ENCODE peak calls at places on chromosome 14, in five cellular contexts. T is stomach, V is H1, I is esophagus squamous epithelium, H is tibial nerve. N is an unnamed sample.

GRCh38 chr14:75514673-75515630 is 7.3 kb upstream of the BATF start:
- DNase-seq in T (no peak), V (no peak), I (no peak), H (no peak), N (no peak)

GRCh38 chr14:62614117-62614516 is 431.1 kb downstream of the KCNH5 start:
- DNase-seq in T (no peak), V (no peak), I (no peak), H (no peak), N (no peak)

GRCh38 chr14:71711619-71712018 is 220.6 kb upstream of the RGS6 start:
- DNase-seq in T (no peak), V (no peak), I (no peak), H (no peak), N (no peak)

GRCh38 chr14:39267592-39268112 is 33.9 kb downstream of the MIA2 start:
- DNase-seq in T (no peak), V (no peak), I (no peak), H (peak), N (no peak)

GRCh38 chr14:24274101-24274543 is 2.7 kb upstream of the RABGGTA start:
- DNase-seq in T (peak), V (no peak), I (no peak), H (no peak), N (no peak)

GRCh38 chr14:32430326-32430725 is 101.2 kb downstream of the AKAP6 start:
- DNase-seq in T (no peak), V (no peak), I (no peak), H (no peak), N (no peak)

GRCh38 chr14:95935228-95935822 is 58.7 kb downstream of the TUNAR start:
- DNase-seq in T (no peak), V (no peak), I (no peak), H (peak), N (no peak)

GRCh38 chr14:39946796-39947195 is 514.6 kb upstream of the FBXO33 start:
- DNase-seq in T (no peak), V (peak), I (no peak), H (no peak), N (no peak)

GRCh38 chr14:52352546-52352945 is 38.4 kb downstream of the PTGER2 start:
- DNase-seq in T (no peak), V (no peak), I (no peak), H (no peak), N (no peak)

GRCh38 chr14:64176330-64176729 is 117.8 kb downstream of the ESR2 start:
- DNase-seq in T (no peak), V (no peak), I (no peak), H (no peak), N (no peak)

DNA sequence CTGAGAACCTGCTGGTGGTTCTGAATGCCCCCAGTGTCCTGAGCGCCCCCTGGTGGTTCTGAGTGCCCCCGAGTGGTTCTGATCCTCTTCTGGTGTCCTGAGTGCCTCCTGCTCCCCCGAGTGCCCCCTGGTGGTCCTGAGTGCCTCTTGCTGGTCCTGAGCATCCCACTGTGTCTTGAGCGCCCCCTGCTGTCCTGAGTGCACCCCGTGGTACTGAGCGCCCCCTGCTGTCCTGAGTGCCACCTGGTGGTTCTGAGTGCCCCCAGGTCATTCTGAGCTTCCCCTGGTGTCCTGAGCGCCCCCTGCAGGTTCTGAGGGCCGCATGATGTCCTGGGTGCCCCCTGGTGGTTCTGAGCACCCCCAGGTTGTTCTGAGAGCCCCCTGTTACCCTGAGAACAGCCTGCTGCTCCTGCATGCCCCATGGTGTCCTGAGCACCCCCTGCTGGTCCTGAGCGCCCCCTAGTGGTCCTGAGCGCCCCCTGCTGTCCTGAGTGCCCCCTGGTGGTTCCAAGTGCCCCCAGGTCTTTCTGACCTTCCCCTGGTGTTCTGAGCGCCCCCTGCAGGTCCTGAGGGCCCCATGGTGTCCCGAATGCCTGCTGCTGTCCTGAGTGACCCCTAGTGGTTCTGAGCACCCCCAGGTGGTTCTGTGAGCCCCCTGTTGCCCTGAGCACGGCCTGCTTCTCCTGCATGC is 1165.4 kb downstream of the TMEM121 start:
- DNase-seq in T (peak), V (no peak), I (no peak), H (no peak), N (no peak)
- TF ChIP-seq CTCF in T (no peak), V (peak), I (no peak), H (peak), N (no peak)

GRCh38 chr14:69710378-69710777 is 56.6 kb upstream of the SRSF5 start:
- DNase-seq in T (no peak), V (no peak), I (no peak), H (no peak), N (no peak)

GRCh38 chr14:69711471-69712216 is 55.3 kb upstream of the SRSF5 start:
- DNase-seq in T (no peak), V (no peak), I (no peak), H (no peak), N (no peak)

GRCh38 chr14:69712637-69713088 is 54.3 kb upstream of the SRSF5 start:
- DNase-seq in T (peak), V (no peak), I (no peak), H (peak), N (no peak)

GRCh38 chr14:69712217-69712565 is 54.8 kb upstream of the SRSF5 start:
- DNase-seq in T (no peak), V (no peak), I (no peak), H (no peak), N (no peak)

GRCh38 chr14:69711065-69711464 is 55.9 kb upstream of the SRSF5 start:
- DNase-seq in T (no peak), V (no peak), I (no peak), H (no peak), N (no peak)
- H3K27ac ChIP-seq in T (peak), V (no peak), I (peak), H (peak), N (no peak)

GRCh38 chr14:68574906-68575305 is 218.0 kb downstream of the ZFP36L1 start:
- DNase-seq in T (no peak), V (no peak), I (no peak), H (no peak), N (no peak)

GRCh38 chr14:68576031-68576430 is 216.8 kb downstream of the ZFP36L1 start:
- DNase-seq in T (no peak), V (no peak), I (no peak), H (no peak), N (no peak)

GRCh38 chr14:68578597-68578996 is 214.3 kb downstream of the ZFP36L1 start:
- DNase-seq in T (no peak), V (no peak), I (no peak), H (no peak), N (no peak)

GRCh38 chr14:68574461-68574860 is 218.4 kb downstream of the ZFP36L1 start:
- DNase-seq in T (no peak), V (no peak), I (no peak), H (no peak), N (no peak)

DNA sequence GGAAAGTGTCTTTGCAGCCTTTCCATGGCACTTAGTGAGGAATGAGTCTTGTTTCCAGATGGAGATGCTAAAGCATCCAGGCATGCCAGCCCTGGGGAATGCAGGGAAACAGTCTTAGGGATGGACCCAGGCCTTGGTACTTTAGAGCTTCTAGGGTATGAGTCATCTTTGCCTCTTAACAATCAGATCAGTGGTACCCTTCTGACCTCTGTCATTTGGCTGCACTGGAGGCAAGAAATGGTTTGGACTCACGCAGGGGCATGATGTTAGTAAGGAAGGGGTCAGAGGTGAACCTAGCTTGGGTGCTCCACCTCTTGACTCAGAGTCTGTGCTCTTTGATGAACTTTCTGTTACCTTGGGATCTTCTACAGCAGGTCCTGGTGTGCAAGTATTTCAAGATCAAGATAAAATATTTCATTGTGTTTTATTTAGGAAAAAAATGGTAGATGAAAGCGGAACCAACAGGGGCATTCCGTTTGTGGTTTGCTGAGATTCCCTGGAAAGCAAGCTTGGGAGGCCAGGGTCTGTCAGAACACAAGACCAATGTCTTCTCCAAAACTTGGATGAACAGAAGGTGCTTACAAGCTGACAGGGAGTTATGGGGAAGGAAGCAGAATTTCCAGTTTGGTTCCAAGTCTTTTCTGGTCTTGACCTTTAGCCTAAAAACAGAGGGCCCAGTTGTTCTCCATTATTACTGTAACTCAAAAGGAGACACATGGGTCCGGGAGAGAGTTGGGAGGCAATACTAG is 216.2 kb downstream of the ZFP36L1 start:
- DNase-seq in T (no peak), V (no peak), I (no peak), H (no peak), N (no peak)
- TF ChIP-seq POLR2A in T (no peak), V (no peak), I (no peak), H (no peak), N (no peak)

DNA sequence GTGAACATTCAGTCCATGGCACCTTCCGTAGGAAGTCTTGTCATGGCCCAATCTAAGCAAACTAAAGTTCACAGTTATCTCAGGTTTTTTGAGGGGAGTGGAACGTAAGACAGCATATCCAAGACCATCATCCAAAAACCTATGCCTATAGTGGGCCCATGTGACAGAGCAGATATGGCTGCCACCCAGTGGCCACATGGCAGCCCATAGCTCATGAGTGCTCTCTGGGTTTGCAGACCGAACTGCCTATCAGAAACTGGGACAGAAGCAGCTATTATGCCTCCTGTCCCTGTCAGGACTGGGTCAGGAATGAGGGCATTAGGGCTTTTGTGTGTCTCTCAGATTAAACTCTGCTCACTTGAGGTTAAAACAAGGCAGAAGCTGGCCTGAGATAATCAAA is 503.7 kb downstream of the NRXN3 start:
- DNase-seq in T (no peak), V (no peak), I (no peak), H (no peak), N (no peak)
- TF ChIP-seq CTCF in T (no peak), V (no peak), I (no peak), H (no peak), N (no peak)

GRCh38 chr14:104793703-104793959 is 1.9 kb downstream of the AKT1 start:
- DNase-seq in T (no peak), V (no peak), I (no peak), H (no peak), N (no peak)

GRCh38 chr14:104795468-104795780 is at the start of gene AKT1:
- DNase-seq in T (no peak), V (no peak), I (no peak), H (no peak), N (no peak)

GRCh38 chr14:104794641-104795467 is 694 bp downstream of the AKT1 start:
- DNase-seq in T (peak), V (no peak), I (no peak), H (no peak), N (no peak)

GRCh38 chr14:104792945-104793702 is 2.4 kb downstream of the AKT1 start:
- DNase-seq in T (no peak), V (no peak), I (no peak), H (no peak), N (no peak)

DNA sequence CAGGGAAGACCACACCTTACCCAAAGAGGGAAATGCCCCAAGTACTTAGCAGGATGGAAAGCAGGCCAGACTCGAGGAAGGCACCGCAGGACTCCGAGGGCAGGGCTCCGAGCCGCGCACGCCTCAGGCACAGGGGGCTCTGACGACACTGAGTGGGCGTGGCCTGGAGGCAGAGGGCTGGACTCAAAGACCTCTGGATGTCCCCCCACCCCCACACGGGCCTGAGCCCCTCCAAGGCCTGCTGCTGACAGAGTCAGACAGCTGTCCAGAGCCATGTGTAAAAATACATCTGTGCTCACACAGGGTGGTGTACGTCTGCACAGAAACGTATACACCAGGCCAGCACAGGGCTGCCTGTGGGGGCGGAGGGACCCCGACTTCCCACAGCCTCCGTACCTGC is 1.4 kb downstream of the AKT1 start:
- DNase-seq in T (peak), V (peak), I (no peak), H (no peak), N (no peak)
- H3K27ac ChIP-seq in T (peak), V (no peak), I (peak), H (peak), N (no peak)

GRCh38 chr14:104350463-104351185 is 212.2 kb downstream of the KIF26A start:
- DNase-seq in T (peak), V (no peak), I (no peak), H (peak), N (no peak)

GRCh38 chr14:104353921-104354701 is 215.7 kb downstream of the KIF26A start:
- DNase-seq in T (peak), V (no peak), I (no peak), H (no peak), N (no peak)

GRCh38 chr14:104353221-104353920 is 215.0 kb downstream of the KIF26A start:
- DNase-seq in T (peak), V (no peak), I (no peak), H (no peak), N (no peak)

GRCh38 chr14:104351849-104352492 is 213.6 kb downstream of the KIF26A start:
- DNase-seq in T (no peak), V (no peak), I (no peak), H (no peak), N (no peak)

GRCh38 chr14:104352493-104353220 is 214.3 kb downstream of the KIF26A start:
- DNase-seq in T (peak), V (no peak), I (no peak), H (no peak), N (no peak)
- TF ChIP-seq POLR2A in T (no peak), V (no peak), I (no peak), H (no peak), N (no peak)

GRCh38 chr14:28776482-28777266 is 10.1 kb downstream of the FOXG1 start:
- DNase-seq in T (no peak), V (no peak), I (no peak), H (no peak), N (no peak)

GRCh38 chr14:28774764-28775738 is 8.5 kb downstream of the FOXG1 start:
- DNase-seq in T (no peak), V (no peak), I (no peak), H (no peak), N (no peak)

GRCh38 chr14:28773176-28773575 is 6.6 kb downstream of the FOXG1 start:
- DNase-seq in T (no peak), V (no peak), I (no peak), H (no peak), N (no peak)

GRCh38 chr14:28772613-28773012 is 6.0 kb downstream of the FOXG1 start:
- DNase-seq in T (no peak), V (no peak), I (no peak), H (no peak), N (no peak)

DNA sequence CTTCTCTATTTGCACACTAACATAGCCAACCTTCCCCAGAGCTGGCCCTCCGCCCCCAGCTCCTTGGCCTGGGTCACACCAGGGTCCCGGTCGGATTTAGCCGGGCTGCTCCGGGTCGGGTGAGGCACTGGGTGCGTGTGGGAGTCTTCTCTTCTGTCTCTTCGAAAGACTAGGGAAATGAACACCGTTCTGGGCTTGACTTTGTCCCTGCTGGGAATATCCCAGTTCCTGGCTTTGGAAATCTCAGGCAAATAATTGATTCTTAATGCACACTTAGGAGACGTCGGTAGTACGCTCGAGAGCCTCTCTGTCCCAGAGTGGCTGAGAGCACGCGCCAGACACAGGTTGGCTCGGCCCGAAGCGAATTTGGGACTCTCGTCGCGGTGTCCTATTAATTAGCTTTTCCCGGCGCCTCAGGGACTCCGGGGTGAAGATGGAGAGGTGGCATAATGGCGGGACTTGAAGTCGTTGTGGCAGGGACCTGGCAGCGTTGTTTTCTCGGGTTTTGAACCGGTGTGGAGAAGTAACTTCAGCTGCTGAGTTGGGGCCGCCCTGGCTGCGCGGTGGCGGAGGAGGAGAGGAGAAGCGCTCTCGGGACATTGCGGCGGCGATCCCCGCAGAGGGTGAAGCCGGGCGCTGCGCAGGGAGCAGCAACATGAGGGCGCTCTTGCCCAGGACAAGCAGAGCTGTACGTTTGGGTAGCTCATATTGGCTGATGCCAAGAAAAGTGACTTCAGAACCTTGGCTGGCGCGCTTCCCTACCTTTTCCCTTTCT is 7.5 kb downstream of the FOXG1 start:
- DNase-seq in T (no peak), V (no peak), I (no peak), H (no peak), N (no peak)
- TF ChIP-seq CTCF in T (no peak), V (peak), I (no peak), H (no peak), N (no peak)

DNA sequence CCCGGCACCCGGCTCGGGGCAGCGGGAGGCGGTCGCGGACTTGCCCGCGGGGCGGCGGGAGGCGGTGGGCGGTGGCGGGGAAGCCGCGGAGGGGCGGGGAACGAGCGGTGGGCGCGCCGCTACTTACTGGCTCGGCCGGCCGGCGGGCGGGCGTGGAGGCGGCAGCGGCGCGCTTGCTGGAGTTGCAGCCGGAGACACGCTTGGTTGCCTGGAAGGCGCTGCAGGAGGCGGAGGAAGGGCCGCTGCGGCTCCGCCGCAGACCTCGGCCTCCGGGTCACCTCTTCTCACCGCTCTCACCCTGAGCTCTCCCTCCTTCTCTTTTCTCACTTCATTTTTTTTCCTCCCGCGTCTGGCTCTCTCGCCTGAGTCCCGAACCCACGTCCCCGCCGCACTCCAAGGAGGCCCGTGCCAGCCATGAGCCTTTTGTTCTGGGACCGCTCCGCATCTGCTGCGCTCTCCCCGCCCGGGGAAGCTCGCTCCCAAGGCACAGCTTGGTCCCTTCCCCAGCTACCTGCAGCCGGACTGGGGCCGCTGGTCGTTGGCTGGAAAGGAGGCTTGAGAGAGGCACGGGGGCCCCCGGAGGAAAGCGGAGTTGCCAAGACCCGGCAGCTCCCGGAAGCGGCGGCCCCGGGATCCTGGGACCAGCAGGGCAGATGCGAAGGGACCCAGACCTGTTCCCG is 591 bp upstream of the KCNK10 start:
- DNase-seq in T (no peak), V (no peak), I (no peak), H (no peak), N (no peak)
- H3K27ac ChIP-seq in T (no peak), V (no peak), I (no peak), H (no peak), N (no peak)

DNA sequence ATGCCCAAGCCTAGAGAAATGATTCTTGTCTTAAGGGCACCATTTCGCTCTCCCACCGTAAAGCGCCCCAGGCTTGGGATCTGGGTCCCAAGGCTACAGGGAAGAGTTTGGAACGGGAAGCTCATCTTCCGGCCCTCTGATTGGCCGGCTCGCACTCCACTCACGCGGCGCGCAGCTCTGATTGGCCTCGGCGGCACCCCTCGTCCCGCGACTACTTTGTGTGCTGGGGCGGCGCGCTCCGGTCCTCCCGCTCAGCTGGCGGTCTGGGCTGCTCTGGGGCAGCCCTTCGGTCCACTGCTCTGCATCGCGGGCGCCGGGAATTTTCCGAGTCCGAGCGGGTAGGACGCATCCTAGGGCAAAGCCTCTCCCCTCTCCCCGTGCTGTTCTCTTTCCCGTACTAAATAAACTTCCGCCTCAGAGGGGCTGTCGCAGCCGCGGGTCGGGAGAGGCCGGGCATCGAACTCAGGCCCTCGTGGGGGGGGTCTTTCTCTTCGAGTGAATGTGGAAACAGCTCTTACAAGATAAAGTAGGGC is 808 bp upstream of the FUT8 start:
- DNase-seq in T (peak), V (peak), I (peak), H (peak), N (peak)
- TF ChIP-seq POLR2A in T (no peak), V (no peak), I (no peak), H (peak), N (no peak)